ENCODE peak calls at places on chromosome 13, in four cellular contexts. I, P, K and Q are unnamed samples.

GRCh38 chr13:76848596-76848995 is 37.6 kb downstream of the KCTD12 start:
- DNase-seq in I (no peak), P (peak), K (no peak), Q (no peak)

GRCh38 chr13:23447927-23448326 is 14.4 kb upstream of the SACS start:
- DNase-seq in P (peak), I (no peak), K (no peak), Q (no peak)

GRCh38 chr13:51776179-51776578 is 27.8 kb downstream of the DHRS12 start:
- DNase-seq in K (no peak), I (no peak), P (no peak), Q (no peak)

GRCh38 chr13:75694742-75695141 is 58.6 kb downstream of the LMO7 start:
- DNase-seq in P (no peak), K (no peak), I (no peak), Q (no peak)

GRCh38 chr13:52048516-52048915 is 24.0 kb downstream of the UTP14C start:
- DNase-seq in P (peak), I (no peak), K (no peak), Q (no peak)

GRCh38 chr13:41649659-41650058 is 192.3 kb downstream of the RGCC start:
- DNase-seq in I (peak), K (no peak), P (peak), Q (no peak)

GRCh38 chr13:94947965-94948371 is 235.6 kb upstream of the SOX21 start:
- DNase-seq in P (no peak), I (no peak), K (no peak), Q (no peak)

GRCh38 chr13:69857188-69857821 is 250.3 kb upstream of the ATXN8OS start:
- DNase-seq in I (peak), K (no peak), P (peak), Q (no peak)

GRCh38 chr13:80235559-80236296 is 105.2 kb downstream of the SPRY2 start:
- DNase-seq in K (no peak), P (no peak), I (no peak), Q (no peak)

GRCh38 chr13:57314897-57315520 is 148.0 kb downstream of the PRR20E start:
- DNase-seq in I (peak), K (no peak), P (no peak), Q (no peak)

GRCh38 chr13:36919833-36920611 is at the start of gene SMAD9:
- DNase-seq in I (peak), P (peak), K (peak), Q (peak)

GRCh38 chr13:72463561-72463960 is 263.9 kb downstream of the MZT1 start:
- DNase-seq in P (no peak), K (no peak), I (no peak), Q (no peak)

GRCh38 chr13:25525884-25526283 is 154.1 kb downstream of the ATP8A2 start:
- DNase-seq in K (no peak), I (no peak), P (no peak), Q (no peak)

GRCh38 chr13:66071018-66071417 is 1159.1 kb downstream of the PCDH9 start:
- DNase-seq in K (no peak), P (no peak), I (no peak), Q (no peak)

GRCh38 chr13:73715910-73716257 is 418.3 kb downstream of the KLF12 start:
- DNase-seq in I (no peak), K (no peak), P (no peak), Q (no peak)

GRCh38 chr13:75256922-75257321 is 225.0 kb downstream of the TBC1D4 start:
- DNase-seq in K (no peak), P (no peak), I (no peak), Q (no peak)

GRCh38 chr13:33193428-33193974 is 92.1 kb downstream of the STARD13 start:
- DNase-seq in K (no peak), I (peak), P (no peak), Q (no peak)

GRCh38 chr13:108093616-108094015 is 121.7 kb downstream of the LIG4 start:
- DNase-seq in K (no peak), I (no peak), P (no peak), Q (no peak)

GRCh38 chr13:50720856-50721663 is 122.4 kb downstream of the DLEU7 start:
- DNase-seq in P (no peak), I (no peak), K (no peak), Q (no peak)

GRCh38 chr13:52869050-52869449 is 20.6 kb upstream of the PCDH8 start:
- DNase-seq in P (no peak), K (no peak), I (no peak), Q (no peak)

GRCh38 chr13:41231025-41231677 is 32.2 kb downstream of the MTRF1 start:
- DNase-seq in P (no peak), K (no peak), I (no peak), Q (no peak)

GRCh38 chr13:109644069-109644750 is 142.2 kb downstream of the IRS2 start:
- DNase-seq in K (no peak), I (no peak), P (no peak), Q (no peak)

GRCh38 chr13:109646423-109646822 is 140.0 kb downstream of the IRS2 start:
- DNase-seq in P (no peak), K (no peak), I (no peak), Q (no peak)

GRCh38 chr13:109647046-109647445 is 139.3 kb downstream of the IRS2 start:
- DNase-seq in K (no peak), P (no peak), I (no peak), Q (no peak)

GRCh38 chr13:109644956-109645355 is 141.4 kb downstream of the IRS2 start:
- DNase-seq in K (no peak), I (no peak), P (no peak), Q (no peak)

DNA sequence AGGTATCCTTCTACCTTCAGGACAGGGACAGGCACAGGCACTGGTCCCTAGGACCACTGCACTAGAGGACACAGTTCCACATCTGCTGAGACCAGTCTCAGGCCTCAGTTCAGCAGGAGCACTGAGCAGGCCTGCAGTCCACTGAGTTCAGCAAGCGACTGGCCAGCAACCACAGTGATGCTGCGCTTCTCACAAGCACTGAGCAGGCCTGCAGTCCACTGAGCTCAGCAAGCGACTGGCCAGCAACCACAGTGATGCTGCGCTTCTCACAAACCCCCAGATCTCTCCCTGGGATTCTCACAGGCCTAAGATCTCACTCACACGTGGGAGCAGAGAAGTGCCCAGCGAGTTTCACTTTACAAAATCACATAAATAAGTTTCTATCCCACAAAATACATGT is 140.6 kb downstream of the IRS2 start:
- DNase-seq in P (no peak), K (no peak), I (no peak), Q (no peak)
- H4K5ac ChIP-seq in P (no peak), K (no peak), I (no peak), Q (no peak)

GRCh38 chr13:30881191-30881651 is 24.9 kb upstream of the MEDAG start:
- DNase-seq in I (no peak), K (no peak), P (no peak), Q (no peak)
- H4K8ac ChIP-seq in I (no peak), K (no peak), P (peak), Q (no peak)

DNA sequence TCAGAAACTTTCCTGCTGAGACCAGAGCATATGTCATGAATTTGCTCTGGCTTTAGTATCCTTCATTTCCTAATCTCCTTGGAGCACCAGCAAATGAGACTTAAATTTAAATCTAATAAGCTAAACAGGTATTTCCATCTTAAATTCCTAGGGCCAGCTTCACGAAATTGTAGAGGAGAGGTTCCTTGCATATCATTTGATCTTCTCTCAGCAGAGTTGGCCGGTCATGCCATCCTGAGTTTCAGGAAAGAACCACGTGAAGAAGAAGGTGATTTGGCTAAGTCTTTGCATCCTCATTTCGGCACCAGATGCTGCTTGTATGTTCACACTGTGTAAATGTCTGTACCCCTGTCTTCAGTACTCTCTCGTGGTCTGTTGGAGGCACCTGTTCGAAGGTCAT is 370.4 kb upstream of the NBEA start:
- DNase-seq in K (no peak), P (no peak), I (no peak), Q (no peak)
- H4K5ac ChIP-seq in K (no peak), P (no peak), I (no peak), Q (no peak)

GRCh38 chr13:43128504-43128929 is 105.1 kb downstream of the DNAJC15 start:
- DNase-seq in I (no peak), K (no peak), P (no peak), Q (no peak)

GRCh38 chr13:43129021-43129420 is 105.6 kb downstream of the DNAJC15 start:
- DNase-seq in K (no peak), P (no peak), I (no peak), Q (no peak)

GRCh38 chr13:43127103-43127817 is 103.9 kb downstream of the DNAJC15 start:
- DNase-seq in P (no peak), I (peak), K (no peak), Q (no peak)

GRCh38 chr13:43126420-43126819 is 103.0 kb downstream of the DNAJC15 start:
- DNase-seq in I (no peak), K (no peak), P (no peak), Q (no peak)

GRCh38 chr13:43127827-43128226 is 104.4 kb downstream of the DNAJC15 start:
- DNase-seq in P (no peak), K (no peak), I (no peak), Q (no peak)
- H4K8ac ChIP-seq in P (no peak), K (no peak), I (peak), Q (no peak)

GRCh38 chr13:43080199-43080598 is 56.8 kb downstream of the DNAJC15 start:
- DNase-seq in P (no peak), K (no peak), I (no peak), Q (no peak)
- H4K5ac ChIP-seq in P (no peak), K (no peak), I (no peak), Q (no peak)